ENCODE peak calls at places on chromosomes 6 and 20, in ten cellular contexts. C is natural killer cell; A is left cardiac atrium; P is Right ventricle myocardium superior; Q is PC-3; Y is upper lobe of left lung; V is stimulated activated naive CD8-positive, alpha-beta T cell treated with anti-CD3 and anti-CD28 coated beads, Interleukin-15, amount 100 ng/mL, for 72 hours; I is A549; E is heart left ventricle; H is naive thymus-derived CD8-positive, alpha-beta T cell. B is an unnamed sample.

GRCh38 chr6:3270258-3270657 is 11.5 kb downstream of the PSMG4 start:
- ATAC-seq in I (no peak), P (no peak), Y (peak; percentile 19), E (no peak), C (no peak), V (no peak), Q (no peak), H (no peak), A (no peak), B (no peak)

GRCh38 chr6:53244532-53244931 is 95.9 kb upstream of the GCM1 start:
- ATAC-seq in A (no peak), P (no peak), Q (no peak), I (no peak), H (no peak), E (no peak), C (no peak), V (no peak), Y (no peak), B (no peak)

GRCh38 chr6:170443151-170443662 is 109.9 kb downstream of the PSMB1 start:
- ATAC-seq in V (no peak), E (no peak), P (no peak), Q (no peak), A (no peak), C (no peak), H (no peak), I (peak; percentile 63), Y (no peak), B (no peak)

GRCh38 chr6:160858886-160859285 is 132.7 kb upstream of the MAP3K4 start:
- ATAC-seq in V (no peak), A (no peak), Y (no peak), P (no peak), Q (no peak), I (no peak), E (no peak), H (no peak), C (no peak), B (no peak)

GRCh38 chr6:116764557-116764960 is 960 bp downstream of the FAM162B start:
- ATAC-seq in Q (no peak), V (no peak), Y (peak; percentile 20), E (peak; percentile 41), A (peak; percentile 33), H (peak; percentile 22), P (peak; percentile 54), C (no peak), I (no peak), B (peak; percentile 24)

GRCh38 chr20:47784599-47785320 is 521 bp downstream of the SULF2 start:
- ATAC-seq in I (peak; percentile 82), P (peak; percentile 23), H (no peak), V (peak; percentile 49), Y (peak; percentile 45), C (no peak), E (peak; percentile 52), Q (peak; percentile 3), A (peak; percentile 20), B (peak; percentile 49)

GRCh38 chr6:2919401-2919800 is 16.3 kb upstream of the SERPINB9 start:
- ATAC-seq in E (no peak), A (no peak), H (no peak), I (no peak), Q (no peak), V (no peak), C (no peak), P (no peak), Y (no peak), B (no peak)

GRCh38 chr6:54243699-54244098 is 64.5 kb upstream of the TINAG start:
- ATAC-seq in Y (no peak), E (peak; percentile 56), V (no peak), P (peak; percentile 39), Q (no peak), I (no peak), H (no peak), C (no peak), A (no peak), B (peak; percentile 58)

GRCh38 chr6:157763894-157764345 is 59.1 kb upstream of the SNX9 start:
- ATAC-seq in P (no peak), A (no peak), E (no peak), I (no peak), Y (no peak), C (peak; percentile 16), V (no peak), Q (no peak), H (peak; percentile 0), B (peak; percentile 1)

GRCh38 chr6:79630400-79630882 is 688 bp upstream of the SH3BGRL2 start:
- ATAC-seq in E (no peak), C (no peak), V (no peak), H (no peak), Q (no peak), A (no peak), P (no peak), Y (no peak), I (no peak), B (no peak)

GRCh38 chr6:41469951-41470340 is 76.2 kb upstream of the FOXP4 start:
- ATAC-seq in C (peak; percentile 74), E (peak; percentile 14), H (peak; percentile 75), P (peak; percentile 49), I (no peak), Q (no peak), Y (peak; percentile 38), V (peak; percentile 64), A (peak; percentile 36), B (no peak)

GRCh38 chr6:130968486-130968885 is 94.6 kb downstream of the EPB41L2 start:
- ATAC-seq in V (no peak), Y (no peak), E (no peak), H (no peak), I (no peak), C (no peak), P (no peak), A (no peak), Q (no peak), B (no peak)

GRCh38 chr6:53728570-53729194 is 63.1 kb upstream of the KLHL31 start:
- ATAC-seq in Q (peak; percentile 69), Y (peak; percentile 82), C (peak; percentile 75), E (peak; percentile 78), P (peak; percentile 67), V (peak; percentile 62), A (peak; percentile 55), H (peak; percentile 68), I (peak; percentile 75), B (peak; percentile 74)

GRCh38 chr6:112044856-112045255 is 9.0 kb upstream of the CCN6 start:
- ATAC-seq in Q (no peak), H (no peak), A (no peak), Y (no peak), V (no peak), P (no peak), I (no peak), C (no peak), E (no peak), B (peak; percentile 20)

GRCh38 chr6:14763139-14763538 is 482.7 kb upstream of the JARID2 start:
- ATAC-seq in A (no peak), V (no peak), E (no peak), P (no peak), Y (no peak), Q (peak; percentile 64), I (peak; percentile 63), H (no peak), C (no peak), B (no peak)

B was measured in SK-N-SH treated with all-trans-retinoic acid at 6 μM for 48 hours.